ENCODE peak calls at places on chromosomes 4 and X, in four cellular contexts. L is IMR-90, H is trophoblast cell, W is H9. C is an unnamed sample.

GRCh38 chr4:77881460-77882295 is 19.0 kb downstream of the MRPL1 start:
- DNase-seq in L (peak), H (no peak), W (no peak), C (no peak)

GRCh38 chrX:84467898-84468297 is 34.4 kb downstream of the HDX start:
- DNase-seq in L (no peak), H (no peak), W (no peak), C (no peak)

GRCh38 chrX:3549442-3549875 is 164.0 kb downstream of the PRKX start:
- DNase-seq in L (peak), H (no peak), W (no peak), C (no peak)

GRCh38 chrX:77910108-77910840 is at the start of gene ATP7A:
- DNase-seq in L (peak), H (peak), W (peak), C (peak)

GRCh38 chr4:61520688-61521160 is 320.6 kb downstream of the ADGRL3 start:
- DNase-seq in L (peak), H (peak), W (no peak), C (no peak)

GRCh38 chr4:157048248-157048647 is 27.7 kb upstream of the GLRB start:
- DNase-seq in L (peak), H (no peak), W (no peak), C (no peak)

GRCh38 chrX:39988496-39988895 is 109.3 kb downstream of the BCOR start:
- DNase-seq in L (no peak), H (no peak), W (no peak), C (no peak)

GRCh38 chrX:154458116-154458953 is at the start of gene PLXNA3:
- DNase-seq in L (no peak), H (peak), W (no peak), C (peak)

GRCh38 chr4:169017971-169018370 is 7.9 kb upstream of the CBR4 start:
- DNase-seq in L (no peak), H (no peak), W (no peak), C (peak)

GRCh38 chr4:8775121-8775520 is 96.5 kb downstream of the HMX1 start:
- DNase-seq in L (no peak), H (no peak), W (no peak), C (no peak)

GRCh38 chr4:90183254-90183653 is 56.1 kb downstream of the CCSER1 start:
- DNase-seq in L (no peak), H (no peak), W (no peak), C (no peak)

GRCh38 chrX:644304-645023 is 13.9 kb downstream of the SHOX start:
- DNase-seq in L (no peak), H (no peak), W (peak), C (no peak)

GRCh38 chrX:48496660-48497059 is 12.1 kb upstream of the PORCN start:
- DNase-seq in L (peak), H (no peak), W (no peak), C (no peak)

GRCh38 chr4:120722655-120723054 is 199.9 kb downstream of the PRDM5 start:
- DNase-seq in L (no peak), H (no peak), W (no peak), C (no peak)

GRCh38 chrX:12052109-12052508 is 86.2 kb upstream of the FRMPD4 start:
- DNase-seq in L (no peak), H (no peak), W (no peak), C (no peak)

GRCh38 chr4:70688795-70689231 is 481 bp downstream of the UTP3 start:
- DNase-seq in L (no peak), H (no peak), W (no peak), C (no peak)

GRCh38 chr4:111475001-111475400 is 670.3 kb upstream of the FAM241A start:
- DNase-seq in L (peak), H (peak), W (peak), C (peak)

GRCh38 chr4:81211956-81212355 is 3.1 kb downstream of the PRKG2 start:
- DNase-seq in L (no peak), H (no peak), W (no peak), C (no peak)

GRCh38 chrX:137052641-137053235 is 18.9 kb upstream of the GPR101 start:
- DNase-seq in L (no peak), H (no peak), W (peak), C (no peak)

GRCh38 chr4:56737666-56738065 is 56.6 kb upstream of the HOPX start:
- DNase-seq in L (no peak), H (no peak), W (no peak), C (no peak)

GRCh38 chrX:17519349-17519748 is 144.3 kb downstream of the NHS start:
- DNase-seq in L (peak), H (no peak), W (no peak), C (no peak)

GRCh38 chr4:76301068-76301774 is 5.3 kb upstream of the STBD1 start:
- DNase-seq in L (peak), H (peak), W (no peak), C (no peak)

GRCh38 chr4:134551348-134551747 is 349.8 kb upstream of the PABPC4L start:
- DNase-seq in L (no peak), H (no peak), W (no peak), C (no peak)

GRCh38 chrX:41605144-41605543 is 83.6 kb upstream of the GPR34 start:
- DNase-seq in L (no peak), H (peak), W (no peak), C (no peak)

GRCh38 chr4:2930135-2930805 is 32.9 kb downstream of the NOP14 start:
- DNase-seq in L (no peak), H (peak), W (peak), C (no peak)

GRCh38 chrX:13669246-13669689 is 16.3 kb downstream of the TCEANC start:
- DNase-seq in L (peak), H (peak), W (no peak), C (no peak)

GRCh38 chrX:51496501-51497291 is at the start of gene NUDT11:
- DNase-seq in L (peak), H (peak), W (peak), C (peak)

GRCh38 chrX:17740137-17741122 is 3.1 kb downstream of the SCML1 start:
- DNase-seq in L (no peak), H (no peak), W (no peak), C (no peak)

GRCh38 chrX:154458954-154459829 is 1.1 kb downstream of the PLXNA3 start:
- DNase-seq in L (no peak), H (no peak), W (no peak), C (no peak)

GRCh38 chrX:39693298-39693697 is 404.5 kb downstream of the BCOR start:
- DNase-seq in L (no peak), H (peak), W (no peak), C (no peak)

GRCh38 chrX:76827672-76828071 is 400.2 kb downstream of the MAGEE1 start:
- DNase-seq in L (no peak), H (no peak), W (no peak), C (no peak)

DNA sequence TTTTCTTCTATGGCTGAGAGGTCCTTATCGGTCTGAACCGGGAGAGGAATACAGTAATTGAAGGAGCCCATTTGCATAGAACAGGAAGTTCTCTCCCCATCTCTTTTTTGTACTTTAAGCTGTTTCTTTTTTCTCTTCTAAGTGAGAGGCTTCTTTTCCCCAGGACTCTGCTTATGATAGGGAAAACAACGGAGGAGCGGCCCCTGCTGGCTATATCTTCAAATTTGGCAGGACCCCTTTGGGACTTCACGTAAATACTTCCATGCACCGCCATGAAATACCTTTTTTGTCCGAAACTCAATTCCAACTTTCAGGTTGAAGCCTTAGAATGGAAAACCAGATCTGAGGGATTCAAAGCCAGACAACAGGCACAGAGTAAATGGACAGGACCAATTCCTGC is 1153.0 kb upstream of the INTU start:
- DNase-seq in L (no peak), H (no peak), W (peak), C (no peak)
- H2BK120ac ChIP-seq in L (no peak), H (no peak), W (no peak), C (no peak)

GRCh38 chrX:23505531-23506303 is 161.6 kb upstream of the PRDX4 start:
- DNase-seq in L (no peak), H (no peak), W (peak), C (no peak)
- H2BK120ac ChIP-seq in L (no peak), H (no peak), W (no peak), C (no peak)

GRCh38 chr4:6891436-6892170 is 18.0 kb upstream of the TBC1D14 start:
- DNase-seq in L (peak), H (peak), W (no peak), C (no peak)

GRCh38 chr4:6890358-6890757 is 19.3 kb upstream of the TBC1D14 start:
- DNase-seq in L (no peak), H (no peak), W (no peak), C (no peak)

GRCh38 chr4:6888506-6889071 is 21.0 kb upstream of the TBC1D14 start:
- DNase-seq in L (no peak), H (no peak), W (no peak), C (no peak)

GRCh38 chr4:6889101-6889735 is 20.4 kb upstream of the TBC1D14 start:
- DNase-seq in L (no peak), H (no peak), W (no peak), C (no peak)

GRCh38 chr4:6889736-6890324 is 19.8 kb upstream of the TBC1D14 start:
- DNase-seq in L (no peak), H (no peak), W (no peak), C (no peak)
- H2BK120ac ChIP-seq in L (no peak), H (no peak), W (no peak), C (no peak)

GRCh38 chr4:153789741-153790651 is 1.1 kb upstream of the SFRP2 start:
- DNase-seq in L (no peak), H (no peak), W (peak), C (peak)

GRCh38 chr4:153794001-153794400 is 5.1 kb upstream of the SFRP2 start:
- DNase-seq in L (no peak), H (no peak), W (no peak), C (no peak)

GRCh38 chr4:153792007-153792892 is 3.4 kb upstream of the SFRP2 start:
- DNase-seq in L (no peak), H (no peak), W (peak), C (peak)

GRCh38 chr4:153790962-153791551 is 2.2 kb upstream of the SFRP2 start:
- DNase-seq in L (no peak), H (no peak), W (peak), C (peak)

DNA sequence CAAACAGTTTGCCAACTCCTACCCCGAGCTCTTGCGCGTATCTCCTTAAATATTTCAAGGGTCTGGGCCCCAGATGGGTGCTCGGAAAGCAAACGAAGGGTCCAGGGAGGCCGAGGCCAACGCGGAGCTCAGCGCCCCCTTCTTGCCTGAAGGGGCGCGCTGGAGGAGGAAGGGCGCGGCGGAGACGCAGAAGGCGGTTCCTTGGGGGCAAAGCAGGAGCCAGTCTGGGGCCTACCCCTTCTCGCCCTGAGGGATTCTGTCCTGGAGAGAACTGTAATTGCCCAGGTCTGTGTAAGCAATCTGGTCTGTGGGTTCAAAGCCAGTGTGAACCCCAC is 4.0 kb upstream of the SFRP2 start:
- DNase-seq in L (no peak), H (no peak), W (peak), C (no peak)
- H2BK120ac ChIP-seq in L (no peak), H (peak), W (peak), C (no peak)

DNA sequence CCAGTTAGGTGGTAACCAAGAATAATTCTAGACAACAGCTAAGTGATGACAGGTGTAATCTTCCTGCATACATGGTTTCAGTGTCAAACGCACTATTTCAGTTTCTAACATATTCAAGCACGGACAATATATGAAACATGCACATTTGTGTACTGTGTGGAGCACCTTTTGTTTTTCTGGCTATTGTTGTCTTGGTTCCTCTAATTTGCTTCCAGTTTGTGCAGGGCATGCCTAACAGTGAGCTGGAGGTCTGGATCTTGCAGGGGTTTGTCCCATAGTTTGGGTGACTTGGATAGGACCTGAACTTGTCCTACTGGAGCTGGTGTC is 70.5 kb upstream of the TBC1D9 start:
- DNase-seq in L (no peak), H (no peak), W (no peak), C (no peak)
- H2BK120ac ChIP-seq in L (no peak), H (no peak), W (no peak), C (no peak)

C was measured in neuronal stem cell.